ENCODE peak calls at places on chromosomes 7 and 10, in ten cellular contexts. One of them, this sample, is unnamed. For H3K9me3 and H3K4me1, the result is how much of the 10 kb centered on the place peaks cover.

GRCh38 chr7:127650842-127651555 is 995 bp upstream of the SND1 start:
- DNase-seq in stomach: no peak
- DNase-seq in suprapubic skin: no peak
- DNase-seq in MM.1S: peak
- DNase-seq in aorta: no peak
- DNase-seq in small intestine: no peak
- DNase-seq in CD8-positive, alpha-beta T cell: no peak
- DNase-seq in ascending aorta: no peak
- DNase-seq in heart left ventricle: no peak
- DNase-seq in uterus: no peak
- DNase-seq in this sample: no peak

GRCh38 chr7:1893025-1893424 is 222.9 kb downstream of the ELFN1 start:
- DNase-seq in stomach: no peak
- DNase-seq in suprapubic skin: no peak
- DNase-seq in MM.1S: no peak
- DNase-seq in aorta: no peak
- DNase-seq in small intestine: no peak
- DNase-seq in CD8-positive, alpha-beta T cell: no peak
- DNase-seq in ascending aorta: no peak
- DNase-seq in heart left ventricle: no peak
- DNase-seq in uterus: no peak
- DNase-seq in this sample: no peak

GRCh38 chr10:13053794-13054462 is 46.0 kb upstream of the OPTN start:
- DNase-seq in stomach: no peak
- DNase-seq in suprapubic skin: no peak
- DNase-seq in MM.1S: no peak
- DNase-seq in aorta: no peak
- DNase-seq in small intestine: no peak
- DNase-seq in CD8-positive, alpha-beta T cell: no peak
- DNase-seq in ascending aorta: no peak
- DNase-seq in heart left ventricle: no peak
- DNase-seq in uterus: no peak
- DNase-seq in this sample: no peak

GRCh38 chr7:101100858-101101847 is 15.9 kb downstream of the TRIM56 start:
- DNase-seq in stomach: no peak
- DNase-seq in suprapubic skin: no peak
- DNase-seq in MM.1S: no peak
- DNase-seq in aorta: no peak
- DNase-seq in small intestine: no peak
- DNase-seq in CD8-positive, alpha-beta T cell: no peak
- DNase-seq in ascending aorta: no peak
- DNase-seq in heart left ventricle: no peak
- DNase-seq in uterus: no peak
- DNase-seq in this sample: no peak

GRCh38 chr7:20539201-20539600 is 76.3 kb upstream of the ABCB5 start:
- DNase-seq in stomach: no peak
- DNase-seq in suprapubic skin: no peak
- DNase-seq in MM.1S: peak
- DNase-seq in aorta: no peak
- DNase-seq in small intestine: peak
- DNase-seq in CD8-positive, alpha-beta T cell: no peak
- DNase-seq in ascending aorta: no peak
- DNase-seq in heart left ventricle: no peak
- DNase-seq in uterus: no peak
- DNase-seq in this sample: no peak

GRCh38 chr7:83957333-83957732 is 237.3 kb downstream of the SEMA3A start:
- DNase-seq in stomach: no peak
- DNase-seq in suprapubic skin: no peak
- DNase-seq in MM.1S: no peak
- DNase-seq in aorta: no peak
- DNase-seq in small intestine: no peak
- DNase-seq in CD8-positive, alpha-beta T cell: no peak
- DNase-seq in ascending aorta: no peak
- DNase-seq in heart left ventricle: no peak
- DNase-seq in uterus: no peak
- DNase-seq in this sample: no peak

GRCh38 chr7:3559178-3559765 is 258.2 kb downstream of the SDK1 start:
- DNase-seq in stomach: no peak
- DNase-seq in suprapubic skin: no peak
- DNase-seq in MM.1S: no peak
- DNase-seq in aorta: no peak
- DNase-seq in small intestine: peak
- DNase-seq in CD8-positive, alpha-beta T cell: no peak
- DNase-seq in ascending aorta: no peak
- DNase-seq in heart left ventricle: no peak
- DNase-seq in uterus: no peak
- DNase-seq in this sample: no peak

GRCh38 chr10:44960098-44960480 is 487 bp downstream of the RASSF4 start:
- DNase-seq in stomach: no peak
- DNase-seq in suprapubic skin: no peak
- DNase-seq in MM.1S: peak
- DNase-seq in aorta: no peak
- DNase-seq in small intestine: peak
- DNase-seq in CD8-positive, alpha-beta T cell: no peak
- DNase-seq in ascending aorta: no peak
- DNase-seq in heart left ventricle: no peak
- DNase-seq in uterus: no peak
- DNase-seq in this sample: no peak

GRCh38 chr10:25417611-25418010 is 242.8 kb downstream of the GPR158 start:
- DNase-seq in stomach: no peak
- DNase-seq in suprapubic skin: no peak
- DNase-seq in MM.1S: peak
- DNase-seq in aorta: no peak
- DNase-seq in small intestine: no peak
- DNase-seq in CD8-positive, alpha-beta T cell: no peak
- DNase-seq in ascending aorta: no peak
- DNase-seq in heart left ventricle: no peak
- DNase-seq in uterus: no peak
- DNase-seq in this sample: no peak
- H3K9me3 ChIP-seq in stomach: under half
- H3K9me3 ChIP-seq in suprapubic skin: under half
- H3K9me3 ChIP-seq in MM.1S: under half
- H3K9me3 ChIP-seq in aorta: under half
- H3K9me3 ChIP-seq in small intestine: under half
- H3K9me3 ChIP-seq in CD8-positive, alpha-beta T cell: under half
- H3K9me3 ChIP-seq in ascending aorta: under half
- H3K9me3 ChIP-seq in heart left ventricle: under half
- H3K9me3 ChIP-seq in uterus: under half
- H3K9me3 ChIP-seq in this sample: under half

DNA sequence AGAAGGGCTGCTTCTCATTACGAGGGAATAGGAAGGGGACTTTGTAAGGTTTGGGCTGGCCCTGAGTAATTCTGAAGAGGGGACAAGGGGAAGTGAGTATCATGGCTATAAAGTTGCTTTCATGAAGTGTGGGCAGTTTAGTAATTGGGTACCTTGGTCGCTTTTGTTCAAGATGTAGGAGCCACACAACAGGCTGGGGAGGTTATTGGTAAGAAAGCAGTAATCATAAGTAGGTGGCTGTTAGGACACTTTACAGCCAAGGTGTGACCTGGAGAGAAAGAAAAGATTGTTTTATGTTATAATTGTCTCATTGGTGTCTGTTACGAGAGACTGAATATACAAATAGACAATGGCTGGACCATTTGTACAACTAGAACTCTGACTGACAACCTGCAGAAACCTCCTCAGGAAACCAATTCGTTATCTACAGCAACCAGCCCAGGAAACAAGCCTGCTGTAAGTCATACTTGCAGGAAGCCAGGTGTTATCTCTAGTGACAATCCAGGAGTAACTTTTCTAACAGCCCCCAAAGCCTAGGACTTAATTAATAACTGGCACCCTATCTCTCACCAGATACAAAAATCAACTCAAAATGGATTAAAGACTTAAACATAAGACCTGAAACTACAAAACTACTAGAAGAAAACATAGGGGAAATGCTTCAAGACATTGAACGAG is 5.0 kb upstream of the CCM2 start:
- DNase-seq in stomach: no peak
- DNase-seq in suprapubic skin: no peak
- DNase-seq in MM.1S: peak
- DNase-seq in aorta: no peak
- DNase-seq in small intestine: no peak
- DNase-seq in CD8-positive, alpha-beta T cell: no peak
- DNase-seq in ascending aorta: no peak
- DNase-seq in heart left ventricle: no peak
- DNase-seq in uterus: no peak
- DNase-seq in this sample: no peak
- H3K4me1 ChIP-seq in stomach: under half
- H3K4me1 ChIP-seq in suprapubic skin: under half
- H3K4me1 ChIP-seq in MM.1S: under half
- H3K4me1 ChIP-seq in aorta: under half
- H3K4me1 ChIP-seq in small intestine: under half
- H3K4me1 ChIP-seq in CD8-positive, alpha-beta T cell: under half
- H3K4me1 ChIP-seq in ascending aorta: under half
- H3K4me1 ChIP-seq in heart left ventricle: under half
- H3K4me1 ChIP-seq in uterus: under half
- H3K4me1 ChIP-seq in this sample: under half

GRCh38 chr10:111299037-111299436 is 222.2 kb downstream of the ADRA2A start:
- DNase-seq in stomach: no peak
- DNase-seq in suprapubic skin: no peak
- DNase-seq in MM.1S: no peak
- DNase-seq in aorta: no peak
- DNase-seq in small intestine: no peak
- DNase-seq in CD8-positive, alpha-beta T cell: no peak
- DNase-seq in ascending aorta: no peak
- DNase-seq in heart left ventricle: no peak
- DNase-seq in uterus: no peak
- DNase-seq in this sample: no peak

GRCh38 chr10:111298031-111298430 is 221.2 kb downstream of the ADRA2A start:
- DNase-seq in stomach: no peak
- DNase-seq in suprapubic skin: no peak
- DNase-seq in MM.1S: no peak
- DNase-seq in aorta: no peak
- DNase-seq in small intestine: no peak
- DNase-seq in CD8-positive, alpha-beta T cell: no peak
- DNase-seq in ascending aorta: no peak
- DNase-seq in heart left ventricle: no peak
- DNase-seq in uterus: no peak
- DNase-seq in this sample: no peak

GRCh38 chr10:111295788-111296187 is 219.0 kb downstream of the ADRA2A start:
- DNase-seq in stomach: no peak
- DNase-seq in suprapubic skin: no peak
- DNase-seq in MM.1S: no peak
- DNase-seq in aorta: no peak
- DNase-seq in small intestine: no peak
- DNase-seq in CD8-positive, alpha-beta T cell: no peak
- DNase-seq in ascending aorta: no peak
- DNase-seq in heart left ventricle: no peak
- DNase-seq in uterus: no peak
- DNase-seq in this sample: no peak

DNA sequence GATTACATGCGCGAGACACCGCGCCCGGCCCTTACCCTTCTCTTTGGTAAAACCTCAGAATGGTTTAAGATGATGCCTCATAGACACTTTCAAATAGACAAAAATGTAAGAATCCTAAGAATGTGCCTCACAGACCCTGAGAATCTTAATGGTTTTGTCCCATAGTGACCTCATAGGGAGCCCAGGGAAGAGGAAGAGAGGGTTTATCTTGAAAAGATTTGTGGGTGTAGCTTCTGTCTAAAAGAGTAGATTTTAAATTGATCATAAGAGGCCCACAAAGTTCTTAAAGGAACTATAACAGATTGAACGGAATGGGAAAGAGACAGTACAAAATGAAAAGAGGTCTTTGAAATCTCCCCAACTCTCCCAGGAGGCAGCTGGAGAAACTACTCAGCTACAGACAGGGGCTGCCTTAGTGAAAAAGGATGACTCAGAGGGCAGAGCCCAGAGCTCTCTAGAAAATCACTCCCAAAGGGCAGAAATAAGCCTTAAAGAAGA is 220.6 kb downstream of the ADRA2A start:
- DNase-seq in stomach: no peak
- DNase-seq in suprapubic skin: no peak
- DNase-seq in MM.1S: no peak
- DNase-seq in aorta: no peak
- DNase-seq in small intestine: no peak
- DNase-seq in CD8-positive, alpha-beta T cell: no peak
- DNase-seq in ascending aorta: no peak
- DNase-seq in heart left ventricle: no peak
- DNase-seq in uterus: no peak
- DNase-seq in this sample: no peak
- H3K27ac ChIP-seq in stomach: no peak
- H3K27ac ChIP-seq in suprapubic skin: peak
- H3K27ac ChIP-seq in MM.1S: no peak
- H3K27ac ChIP-seq in aorta: no peak
- H3K27ac ChIP-seq in small intestine: no peak
- H3K27ac ChIP-seq in CD8-positive, alpha-beta T cell: no peak
- H3K27ac ChIP-seq in ascending aorta: no peak
- H3K27ac ChIP-seq in heart left ventricle: no peak
- H3K27ac ChIP-seq in uterus: peak
- H3K27ac ChIP-seq in this sample: no peak

GRCh38 chr7:70035955-70036354 is 437.7 kb downstream of the AUTS2 start:
- DNase-seq in stomach: no peak
- DNase-seq in suprapubic skin: no peak
- DNase-seq in MM.1S: no peak
- DNase-seq in aorta: no peak
- DNase-seq in small intestine: no peak
- DNase-seq in CD8-positive, alpha-beta T cell: no peak
- DNase-seq in ascending aorta: no peak
- DNase-seq in heart left ventricle: no peak
- DNase-seq in uterus: no peak
- DNase-seq in this sample: no peak

GRCh38 chr7:70036695-70037094 is 438.4 kb downstream of the AUTS2 start:
- DNase-seq in stomach: no peak
- DNase-seq in suprapubic skin: no peak
- DNase-seq in MM.1S: no peak
- DNase-seq in aorta: no peak
- DNase-seq in small intestine: no peak
- DNase-seq in CD8-positive, alpha-beta T cell: no peak
- DNase-seq in ascending aorta: no peak
- DNase-seq in heart left ventricle: no peak
- DNase-seq in uterus: no peak
- DNase-seq in this sample: no peak

GRCh38 chr7:70035509-70035908 is 437.2 kb downstream of the AUTS2 start:
- DNase-seq in stomach: no peak
- DNase-seq in suprapubic skin: no peak
- DNase-seq in MM.1S: no peak
- DNase-seq in aorta: no peak
- DNase-seq in small intestine: no peak
- DNase-seq in CD8-positive, alpha-beta T cell: no peak
- DNase-seq in ascending aorta: no peak
- DNase-seq in heart left ventricle: no peak
- DNase-seq in uterus: no peak
- DNase-seq in this sample: no peak

GRCh38 chr7:70040971-70041766 is 442.9 kb downstream of the AUTS2 start:
- DNase-seq in stomach: no peak
- DNase-seq in suprapubic skin: no peak
- DNase-seq in MM.1S: no peak
- DNase-seq in aorta: no peak
- DNase-seq in small intestine: peak
- DNase-seq in CD8-positive, alpha-beta T cell: no peak
- DNase-seq in ascending aorta: no peak
- DNase-seq in heart left ventricle: no peak
- DNase-seq in uterus: no peak
- DNase-seq in this sample: no peak

DNA sequence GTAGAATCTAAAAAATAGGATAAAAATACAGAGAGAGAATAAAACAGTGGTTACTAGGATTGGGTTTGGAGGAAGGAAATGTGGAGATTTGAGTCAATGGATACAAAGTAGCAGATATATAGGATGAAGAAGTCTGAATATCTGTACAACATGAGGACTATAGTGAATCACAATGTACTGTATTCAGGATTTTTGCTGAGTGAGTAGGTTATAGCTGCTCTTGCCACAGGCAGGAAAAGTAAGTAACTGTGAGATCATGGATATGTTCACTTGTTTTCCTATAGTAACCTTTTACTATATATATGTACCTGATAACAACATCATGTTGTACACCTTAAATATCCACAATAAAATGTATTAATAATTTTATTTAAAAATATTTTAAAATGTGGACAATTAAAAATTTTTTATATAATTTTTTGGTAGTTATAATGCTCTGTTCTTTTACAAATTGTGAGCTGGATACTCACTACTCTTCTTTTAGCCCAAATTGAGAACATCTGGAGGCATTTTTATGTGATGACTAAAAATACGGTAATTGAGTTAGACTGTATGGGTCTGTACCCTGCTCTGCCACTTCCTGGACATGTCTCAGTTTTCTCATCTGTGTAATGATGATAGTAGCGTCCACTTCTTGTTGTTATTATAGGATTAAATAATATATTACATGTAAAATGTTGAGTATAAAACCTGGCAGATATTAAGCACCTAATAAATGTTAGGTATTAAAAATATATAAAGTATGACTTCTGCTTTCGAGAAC is 439.1 kb downstream of the AUTS2 start:
- DNase-seq in stomach: no peak
- DNase-seq in suprapubic skin: no peak
- DNase-seq in MM.1S: no peak
- DNase-seq in aorta: no peak
- DNase-seq in small intestine: no peak
- DNase-seq in CD8-positive, alpha-beta T cell: no peak
- DNase-seq in ascending aorta: no peak
- DNase-seq in heart left ventricle: no peak
- DNase-seq in uterus: no peak
- DNase-seq in this sample: no peak
- H3K9me3 ChIP-seq in stomach: under half
- H3K9me3 ChIP-seq in suprapubic skin: under half
- H3K9me3 ChIP-seq in MM.1S: under half
- H3K9me3 ChIP-seq in aorta: under half
- H3K9me3 ChIP-seq in small intestine: under half
- H3K9me3 ChIP-seq in CD8-positive, alpha-beta T cell: under half
- H3K9me3 ChIP-seq in ascending aorta: under half
- H3K9me3 ChIP-seq in heart left ventricle: under half
- H3K9me3 ChIP-seq in uterus: under half
- H3K9me3 ChIP-seq in this sample: under half